ENCODE peak calls at places on chromosomes 4 and X, in six cellular contexts. T is A172; D is activated CD8-positive, alpha-beta memory T cell treated with anti-CD3 and anti-CD28 coated beads, Interleukin-2, amount 10 ng/mL, durations not matched to agents 7 days and 5 days; V is HTR-8/SVneo; N is brain pericyte; H is H54. A is an unnamed sample.

GRCh38 chr4:3404546-3404945 is 37.2 kb upstream of the HGFAC start:
- DNase-seq in T (no peak), D (no peak), V (no peak), N (no peak), H (no peak), A (no peak)

GRCh38 chrX:51641421-51642021 is 22.8 kb upstream of the CENPVL3 start:
- DNase-seq in T (peak; percentile 19), D (no peak), V (peak; percentile 3), N (no peak), H (no peak), A (peak; percentile 23)

GRCh38 chrX:39728025-39728424 is 369.7 kb downstream of the BCOR start:
- DNase-seq in T (no peak), D (no peak), V (no peak), N (no peak), H (no peak), A (no peak)

GRCh38 chr4:74555231-74555630 is 110.3 kb downstream of the AREG start:
- DNase-seq in T (no peak), D (no peak), V (no peak), N (no peak), H (no peak), A (no peak)

GRCh38 chr4:55635282-55635681 is 816 bp downstream of the NMU start:
- DNase-seq in T (no peak), D (no peak), V (no peak), N (no peak), H (no peak), A (no peak)

GRCh38 chrX:122934131-122934530 is 249.9 kb upstream of the GRIA3 start:
- DNase-seq in T (no peak), D (no peak), V (no peak), N (no peak), H (no peak), A (no peak)

GRCh38 chrX:150540965-150541364 is 27.5 kb upstream of the MTM1 start:
- DNase-seq in T (no peak), D (no peak), V (no peak), N (no peak), H (no peak), A (no peak)

GRCh38 chrX:85223359-85223758 is 20.2 kb downstream of the SATL1 start:
- DNase-seq in T (no peak), D (no peak), V (no peak), N (no peak), H (no peak), A (no peak)

GRCh38 chr4:74235135-74235534 is 73.1 kb upstream of the EPGN start:
- DNase-seq in T (no peak), D (no peak), V (no peak), N (no peak), H (no peak), A (no peak)

GRCh38 chr4:124713213-124713592 is 671 bp upstream of the ANKRD50 start:
- DNase-seq in T (peak; percentile 78), D (no peak), V (peak; percentile 69), N (no peak), H (peak; percentile 35), A (peak; percentile 70)

A was measured in hepatic stellate cell.